ENCODE peak calls at places on chromosomes 16 and 17, in nine cellular contexts. One of them, this sample, is unnamed.

GRCh38 chr16:12559714-12560113 is 244.0 kb downstream of the CPPED1 start:
- DNase-seq in astrocyte of the hippocampus: no peak
- DNase-seq in left ventricle myocardium inferior: no peak
- DNase-seq in stimulated activated CD8-positive, alpha-beta memory T cell treated with anti-CD3 and anti-CD28 coated beads, Interleukin-15, amount 100 ng/mL, for 4 hours: no peak
- DNase-seq in T-helper 9 cell: no peak
- DNase-seq in OCI-LY7: no peak
- DNase-seq in stimulated activated CD4-positive, alpha-beta T cell treated with anti-CD3 and anti-CD28 coated beads, Interleukin-12 subunit alpha, Interleukin-12 subunit beta, amount 100 ng/mL, for 48 hours: no peak
- DNase-seq in retinal pigment epithelial cell: no peak
- DNase-seq in body of pancreas: no peak
- DNase-seq in this sample: no peak

GRCh38 chr17:49548051-49548505 is 27.6 kb upstream of the NXPH3 start:
- DNase-seq in astrocyte of the hippocampus: no peak
- DNase-seq in T-helper 9 cell: no peak
- DNase-seq in stimulated activated CD4-positive, alpha-beta T cell treated with anti-CD3 and anti-CD28 coated beads, Interleukin-12 subunit alpha, Interleukin-12 subunit beta, amount 100 ng/mL, for 48 hours: no peak
- DNase-seq in stimulated activated CD8-positive, alpha-beta memory T cell treated with anti-CD3 and anti-CD28 coated beads, Interleukin-15, amount 100 ng/mL, for 4 hours: no peak
- DNase-seq in OCI-LY7: no peak
- DNase-seq in retinal pigment epithelial cell: no peak
- DNase-seq in body of pancreas: no peak
- DNase-seq in left ventricle myocardium inferior: peak; percentile 45
- DNase-seq in this sample: no peak

GRCh38 chr17:30093463-30094147 is 23.0 kb upstream of the NSRP1 start:
- DNase-seq in left ventricle myocardium inferior: no peak
- DNase-seq in T-helper 9 cell: peak; percentile 23
- DNase-seq in stimulated activated CD8-positive, alpha-beta memory T cell treated with anti-CD3 and anti-CD28 coated beads, Interleukin-15, amount 100 ng/mL, for 4 hours: no peak
- DNase-seq in body of pancreas: peak; percentile 37
- DNase-seq in astrocyte of the hippocampus: peak; percentile 83
- DNase-seq in retinal pigment epithelial cell: no peak
- DNase-seq in stimulated activated CD4-positive, alpha-beta T cell treated with anti-CD3 and anti-CD28 coated beads, Interleukin-12 subunit alpha, Interleukin-12 subunit beta, amount 100 ng/mL, for 48 hours: peak; percentile 14
- DNase-seq in OCI-LY7: peak; percentile 63
- DNase-seq in this sample: peak; percentile 22

GRCh38 chr16:46650224-46650623 is 29.0 kb upstream of the SHCBP1 start:
- DNase-seq in stimulated activated CD4-positive, alpha-beta T cell treated with anti-CD3 and anti-CD28 coated beads, Interleukin-12 subunit alpha, Interleukin-12 subunit beta, amount 100 ng/mL, for 48 hours: no peak
- DNase-seq in T-helper 9 cell: no peak
- DNase-seq in retinal pigment epithelial cell: no peak
- DNase-seq in stimulated activated CD8-positive, alpha-beta memory T cell treated with anti-CD3 and anti-CD28 coated beads, Interleukin-15, amount 100 ng/mL, for 4 hours: no peak
- DNase-seq in astrocyte of the hippocampus: no peak
- DNase-seq in OCI-LY7: no peak
- DNase-seq in body of pancreas: no peak
- DNase-seq in left ventricle myocardium inferior: no peak
- DNase-seq in this sample: no peak

GRCh38 chr17:77865109-77865611 is 93.3 kb upstream of the TNRC6C start:
- DNase-seq in T-helper 9 cell: no peak
- DNase-seq in astrocyte of the hippocampus: no peak
- DNase-seq in OCI-LY7: no peak
- DNase-seq in stimulated activated CD4-positive, alpha-beta T cell treated with anti-CD3 and anti-CD28 coated beads, Interleukin-12 subunit alpha, Interleukin-12 subunit beta, amount 100 ng/mL, for 48 hours: no peak
- DNase-seq in left ventricle myocardium inferior: no peak
- DNase-seq in body of pancreas: no peak
- DNase-seq in stimulated activated CD8-positive, alpha-beta memory T cell treated with anti-CD3 and anti-CD28 coated beads, Interleukin-15, amount 100 ng/mL, for 4 hours: no peak
- DNase-seq in retinal pigment epithelial cell: no peak
- DNase-seq in this sample: no peak

GRCh38 chr17:32283745-32284207 is 18.1 kb downstream of the RHBDL3 start:
- DNase-seq in T-helper 9 cell: no peak
- DNase-seq in stimulated activated CD8-positive, alpha-beta memory T cell treated with anti-CD3 and anti-CD28 coated beads, Interleukin-15, amount 100 ng/mL, for 4 hours: no peak
- DNase-seq in retinal pigment epithelial cell: no peak
- DNase-seq in astrocyte of the hippocampus: peak; percentile 54
- DNase-seq in body of pancreas: no peak
- DNase-seq in left ventricle myocardium inferior: no peak
- DNase-seq in OCI-LY7: no peak
- DNase-seq in stimulated activated CD4-positive, alpha-beta T cell treated with anti-CD3 and anti-CD28 coated beads, Interleukin-12 subunit alpha, Interleukin-12 subunit beta, amount 100 ng/mL, for 48 hours: no peak
- DNase-seq in this sample: no peak

GRCh38 chr17:72618018-72618509 is 474.4 kb downstream of the SLC39A11 start:
- DNase-seq in OCI-LY7: no peak
- DNase-seq in body of pancreas: peak; percentile 47
- DNase-seq in stimulated activated CD4-positive, alpha-beta T cell treated with anti-CD3 and anti-CD28 coated beads, Interleukin-12 subunit alpha, Interleukin-12 subunit beta, amount 100 ng/mL, for 48 hours: no peak
- DNase-seq in T-helper 9 cell: peak; percentile 17
- DNase-seq in stimulated activated CD8-positive, alpha-beta memory T cell treated with anti-CD3 and anti-CD28 coated beads, Interleukin-15, amount 100 ng/mL, for 4 hours: no peak
- DNase-seq in left ventricle myocardium inferior: no peak
- DNase-seq in retinal pigment epithelial cell: no peak
- DNase-seq in astrocyte of the hippocampus: no peak
- DNase-seq in this sample: peak; percentile 5

GRCh38 chr16:23155445-23156049 is 6.3 kb upstream of the USP31 start:
- DNase-seq in stimulated activated CD8-positive, alpha-beta memory T cell treated with anti-CD3 and anti-CD28 coated beads, Interleukin-15, amount 100 ng/mL, for 4 hours: no peak
- DNase-seq in stimulated activated CD4-positive, alpha-beta T cell treated with anti-CD3 and anti-CD28 coated beads, Interleukin-12 subunit alpha, Interleukin-12 subunit beta, amount 100 ng/mL, for 48 hours: no peak
- DNase-seq in retinal pigment epithelial cell: no peak
- DNase-seq in astrocyte of the hippocampus: no peak
- DNase-seq in OCI-LY7: peak; percentile 45
- DNase-seq in T-helper 9 cell: no peak
- DNase-seq in left ventricle myocardium inferior: no peak
- DNase-seq in body of pancreas: peak; percentile 52
- DNase-seq in this sample: no peak

GRCh38 chr17:27888945-27889344 is 4.2 kb downstream of the LYRM9 start:
- DNase-seq in stimulated activated CD8-positive, alpha-beta memory T cell treated with anti-CD3 and anti-CD28 coated beads, Interleukin-15, amount 100 ng/mL, for 4 hours: no peak
- DNase-seq in OCI-LY7: no peak
- DNase-seq in astrocyte of the hippocampus: peak; percentile 57
- DNase-seq in body of pancreas: peak; percentile 67
- DNase-seq in left ventricle myocardium inferior: no peak
- DNase-seq in stimulated activated CD4-positive, alpha-beta T cell treated with anti-CD3 and anti-CD28 coated beads, Interleukin-12 subunit alpha, Interleukin-12 subunit beta, amount 100 ng/mL, for 48 hours: no peak
- DNase-seq in retinal pigment epithelial cell: peak; percentile 58
- DNase-seq in T-helper 9 cell: no peak
- DNase-seq in this sample: no peak

GRCh38 chr17:4788807-4789700 is at the start of gene GLTPD2:
- DNase-seq in T-helper 9 cell: no peak
- DNase-seq in stimulated activated CD8-positive, alpha-beta memory T cell treated with anti-CD3 and anti-CD28 coated beads, Interleukin-15, amount 100 ng/mL, for 4 hours: no peak
- DNase-seq in left ventricle myocardium inferior: no peak
- DNase-seq in retinal pigment epithelial cell: no peak
- DNase-seq in astrocyte of the hippocampus: peak; percentile 32
- DNase-seq in body of pancreas: peak; percentile 19
- DNase-seq in stimulated activated CD4-positive, alpha-beta T cell treated with anti-CD3 and anti-CD28 coated beads, Interleukin-12 subunit alpha, Interleukin-12 subunit beta, amount 100 ng/mL, for 48 hours: no peak
- DNase-seq in OCI-LY7: no peak
- DNase-seq in this sample: no peak

GRCh38 chr16:6160303-6160702 is 1062.7 kb upstream of the EEF2KMT start:
- DNase-seq in T-helper 9 cell: no peak
- DNase-seq in stimulated activated CD8-positive, alpha-beta memory T cell treated with anti-CD3 and anti-CD28 coated beads, Interleukin-15, amount 100 ng/mL, for 4 hours: no peak
- DNase-seq in body of pancreas: no peak
- DNase-seq in astrocyte of the hippocampus: no peak
- DNase-seq in stimulated activated CD4-positive, alpha-beta T cell treated with anti-CD3 and anti-CD28 coated beads, Interleukin-12 subunit alpha, Interleukin-12 subunit beta, amount 100 ng/mL, for 48 hours: no peak
- DNase-seq in left ventricle myocardium inferior: no peak
- DNase-seq in OCI-LY7: no peak
- DNase-seq in retinal pigment epithelial cell: no peak
- DNase-seq in this sample: no peak

GRCh38 chr17:63698886-63699637 is 863 bp downstream of the LIMD2 start:
- DNase-seq in stimulated activated CD8-positive, alpha-beta memory T cell treated with anti-CD3 and anti-CD28 coated beads, Interleukin-15, amount 100 ng/mL, for 4 hours: peak; percentile 75
- DNase-seq in body of pancreas: no peak
- DNase-seq in astrocyte of the hippocampus: peak; percentile 66
- DNase-seq in OCI-LY7: peak; percentile 95
- DNase-seq in stimulated activated CD4-positive, alpha-beta T cell treated with anti-CD3 and anti-CD28 coated beads, Interleukin-12 subunit alpha, Interleukin-12 subunit beta, amount 100 ng/mL, for 48 hours: peak; percentile 54
- DNase-seq in left ventricle myocardium inferior: peak; percentile 58
- DNase-seq in retinal pigment epithelial cell: no peak
- DNase-seq in T-helper 9 cell: peak; percentile 77
- DNase-seq in this sample: peak; percentile 71

GRCh38 chr17:71724339-71724738 is 396.5 kb upstream of the SOX9 start:
- DNase-seq in body of pancreas: no peak
- DNase-seq in OCI-LY7: no peak
- DNase-seq in T-helper 9 cell: no peak
- DNase-seq in stimulated activated CD4-positive, alpha-beta T cell treated with anti-CD3 and anti-CD28 coated beads, Interleukin-12 subunit alpha, Interleukin-12 subunit beta, amount 100 ng/mL, for 48 hours: no peak
- DNase-seq in stimulated activated CD8-positive, alpha-beta memory T cell treated with anti-CD3 and anti-CD28 coated beads, Interleukin-15, amount 100 ng/mL, for 4 hours: no peak
- DNase-seq in retinal pigment epithelial cell: no peak
- DNase-seq in astrocyte of the hippocampus: no peak
- DNase-seq in left ventricle myocardium inferior: no peak
- DNase-seq in this sample: no peak

GRCh38 chr17:38883592-38884526 is 14.0 kb downstream of the LASP1 start:
- DNase-seq in retinal pigment epithelial cell: no peak
- DNase-seq in left ventricle myocardium inferior: no peak
- DNase-seq in OCI-LY7: no peak
- DNase-seq in T-helper 9 cell: no peak
- DNase-seq in stimulated activated CD8-positive, alpha-beta memory T cell treated with anti-CD3 and anti-CD28 coated beads, Interleukin-15, amount 100 ng/mL, for 4 hours: no peak
- DNase-seq in astrocyte of the hippocampus: peak; percentile 83
- DNase-seq in stimulated activated CD4-positive, alpha-beta T cell treated with anti-CD3 and anti-CD28 coated beads, Interleukin-12 subunit alpha, Interleukin-12 subunit beta, amount 100 ng/mL, for 48 hours: no peak
- DNase-seq in body of pancreas: no peak
- DNase-seq in this sample: no peak

GRCh38 chr17:79089720-79090502 is 15.3 kb downstream of the ENGASE start:
- DNase-seq in retinal pigment epithelial cell: no peak
- DNase-seq in left ventricle myocardium inferior: no peak
- DNase-seq in OCI-LY7: no peak
- DNase-seq in astrocyte of the hippocampus: no peak
- DNase-seq in T-helper 9 cell: no peak
- DNase-seq in body of pancreas: no peak
- DNase-seq in stimulated activated CD4-positive, alpha-beta T cell treated with anti-CD3 and anti-CD28 coated beads, Interleukin-12 subunit alpha, Interleukin-12 subunit beta, amount 100 ng/mL, for 48 hours: no peak
- DNase-seq in stimulated activated CD8-positive, alpha-beta memory T cell treated with anti-CD3 and anti-CD28 coated beads, Interleukin-15, amount 100 ng/mL, for 4 hours: no peak
- DNase-seq in this sample: no peak

GRCh38 chr16:3022208-3022696 is 1.5 kb downstream of the HCFC1R1 start:
- DNase-seq in T-helper 9 cell: peak; percentile 70
- DNase-seq in OCI-LY7: no peak
- DNase-seq in stimulated activated CD8-positive, alpha-beta memory T cell treated with anti-CD3 and anti-CD28 coated beads, Interleukin-15, amount 100 ng/mL, for 4 hours: peak; percentile 79
- DNase-seq in retinal pigment epithelial cell: peak; percentile 90
- DNase-seq in stimulated activated CD4-positive, alpha-beta T cell treated with anti-CD3 and anti-CD28 coated beads, Interleukin-12 subunit alpha, Interleukin-12 subunit beta, amount 100 ng/mL, for 48 hours: peak; percentile 87
- DNase-seq in astrocyte of the hippocampus: peak; percentile 98
- DNase-seq in left ventricle myocardium inferior: peak; percentile 88
- DNase-seq in body of pancreas: peak; percentile 92
- DNase-seq in this sample: peak; percentile 86

GRCh38 chr17:74180336-74180735 is 23.1 kb upstream of the RPL38 start:
- DNase-seq in stimulated activated CD4-positive, alpha-beta T cell treated with anti-CD3 and anti-CD28 coated beads, Interleukin-12 subunit alpha, Interleukin-12 subunit beta, amount 100 ng/mL, for 48 hours: no peak
- DNase-seq in left ventricle myocardium inferior: no peak
- DNase-seq in stimulated activated CD8-positive, alpha-beta memory T cell treated with anti-CD3 and anti-CD28 coated beads, Interleukin-15, amount 100 ng/mL, for 4 hours: no peak
- DNase-seq in retinal pigment epithelial cell: no peak
- DNase-seq in OCI-LY7: no peak
- DNase-seq in astrocyte of the hippocampus: no peak
- DNase-seq in T-helper 9 cell: no peak
- DNase-seq in body of pancreas: no peak
- DNase-seq in this sample: no peak

GRCh38 chr16:88881090-88881580 is 14.7 kb upstream of the PABPN1L start:
- DNase-seq in stimulated activated CD4-positive, alpha-beta T cell treated with anti-CD3 and anti-CD28 coated beads, Interleukin-12 subunit alpha, Interleukin-12 subunit beta, amount 100 ng/mL, for 48 hours: no peak
- DNase-seq in body of pancreas: no peak
- DNase-seq in retinal pigment epithelial cell: no peak
- DNase-seq in left ventricle myocardium inferior: no peak
- DNase-seq in T-helper 9 cell: no peak
- DNase-seq in astrocyte of the hippocampus: peak; percentile 26
- DNase-seq in stimulated activated CD8-positive, alpha-beta memory T cell treated with anti-CD3 and anti-CD28 coated beads, Interleukin-15, amount 100 ng/mL, for 4 hours: no peak
- DNase-seq in OCI-LY7: no peak
- DNase-seq in this sample: no peak

GRCh38 chr17:7133424-7133823 is 18.8 kb upstream of the ASGR2 start:
- DNase-seq in body of pancreas: no peak
- DNase-seq in retinal pigment epithelial cell: no peak
- DNase-seq in T-helper 9 cell: peak; percentile 10
- DNase-seq in OCI-LY7: peak; percentile 46
- DNase-seq in stimulated activated CD4-positive, alpha-beta T cell treated with anti-CD3 and anti-CD28 coated beads, Interleukin-12 subunit alpha, Interleukin-12 subunit beta, amount 100 ng/mL, for 48 hours: peak; percentile 12
- DNase-seq in left ventricle myocardium inferior: peak; percentile 39
- DNase-seq in stimulated activated CD8-positive, alpha-beta memory T cell treated with anti-CD3 and anti-CD28 coated beads, Interleukin-15, amount 100 ng/mL, for 4 hours: peak; percentile 54
- DNase-seq in astrocyte of the hippocampus: no peak
- DNase-seq in this sample: peak; percentile 24

GRCh38 chr17:55962931-55963378 is 190.3 kb upstream of the ANKFN1 start:
- DNase-seq in retinal pigment epithelial cell: no peak
- DNase-seq in body of pancreas: no peak
- DNase-seq in stimulated activated CD4-positive, alpha-beta T cell treated with anti-CD3 and anti-CD28 coated beads, Interleukin-12 subunit alpha, Interleukin-12 subunit beta, amount 100 ng/mL, for 48 hours: no peak
- DNase-seq in stimulated activated CD8-positive, alpha-beta memory T cell treated with anti-CD3 and anti-CD28 coated beads, Interleukin-15, amount 100 ng/mL, for 4 hours: no peak
- DNase-seq in T-helper 9 cell: no peak
- DNase-seq in left ventricle myocardium inferior: peak; percentile 20
- DNase-seq in OCI-LY7: no peak
- DNase-seq in astrocyte of the hippocampus: peak; percentile 11
- DNase-seq in this sample: no peak

GRCh38 chr16:86049641-86050040 is 150.7 kb downstream of the IRF8 start:
- DNase-seq in astrocyte of the hippocampus: no peak
- DNase-seq in T-helper 9 cell: no peak
- DNase-seq in stimulated activated CD4-positive, alpha-beta T cell treated with anti-CD3 and anti-CD28 coated beads, Interleukin-12 subunit alpha, Interleukin-12 subunit beta, amount 100 ng/mL, for 48 hours: no peak
- DNase-seq in body of pancreas: no peak
- DNase-seq in retinal pigment epithelial cell: no peak
- DNase-seq in left ventricle myocardium inferior: no peak
- DNase-seq in stimulated activated CD8-positive, alpha-beta memory T cell treated with anti-CD3 and anti-CD28 coated beads, Interleukin-15, amount 100 ng/mL, for 4 hours: no peak
- DNase-seq in OCI-LY7: no peak
- DNase-seq in this sample: no peak

GRCh38 chr17:45394913-45395568 is 37.6 kb downstream of the ARHGAP27 start:
- DNase-seq in retinal pigment epithelial cell: peak; percentile 46
- DNase-seq in T-helper 9 cell: no peak
- DNase-seq in left ventricle myocardium inferior: peak; percentile 54
- DNase-seq in OCI-LY7: peak; percentile 60
- DNase-seq in body of pancreas: peak; percentile 65
- DNase-seq in astrocyte of the hippocampus: peak; percentile 91
- DNase-seq in stimulated activated CD4-positive, alpha-beta T cell treated with anti-CD3 and anti-CD28 coated beads, Interleukin-12 subunit alpha, Interleukin-12 subunit beta, amount 100 ng/mL, for 48 hours: peak; percentile 26
- DNase-seq in stimulated activated CD8-positive, alpha-beta memory T cell treated with anti-CD3 and anti-CD28 coated beads, Interleukin-15, amount 100 ng/mL, for 4 hours: no peak
- DNase-seq in this sample: peak; percentile 21

GRCh38 chr17:69525920-69526841 is 111.7 kb downstream of the MAP2K6 start:
- DNase-seq in body of pancreas: peak; percentile 53
- DNase-seq in left ventricle myocardium inferior: peak; percentile 18
- DNase-seq in astrocyte of the hippocampus: peak; percentile 84
- DNase-seq in T-helper 9 cell: no peak
- DNase-seq in stimulated activated CD8-positive, alpha-beta memory T cell treated with anti-CD3 and anti-CD28 coated beads, Interleukin-15, amount 100 ng/mL, for 4 hours: no peak
- DNase-seq in retinal pigment epithelial cell: peak; percentile 69
- DNase-seq in OCI-LY7: peak; percentile 72
- DNase-seq in stimulated activated CD4-positive, alpha-beta T cell treated with anti-CD3 and anti-CD28 coated beads, Interleukin-12 subunit alpha, Interleukin-12 subunit beta, amount 100 ng/mL, for 48 hours: no peak
- DNase-seq in this sample: no peak

GRCh38 chr16:55390838-55391237 is 66.8 kb downstream of the IRX6 start:
- DNase-seq in T-helper 9 cell: no peak
- DNase-seq in OCI-LY7: no peak
- DNase-seq in retinal pigment epithelial cell: no peak
- DNase-seq in body of pancreas: no peak
- DNase-seq in left ventricle myocardium inferior: no peak
- DNase-seq in stimulated activated CD4-positive, alpha-beta T cell treated with anti-CD3 and anti-CD28 coated beads, Interleukin-12 subunit alpha, Interleukin-12 subunit beta, amount 100 ng/mL, for 48 hours: no peak
- DNase-seq in astrocyte of the hippocampus: no peak
- DNase-seq in stimulated activated CD8-positive, alpha-beta memory T cell treated with anti-CD3 and anti-CD28 coated beads, Interleukin-15, amount 100 ng/mL, for 4 hours: no peak
- DNase-seq in this sample: no peak

GRCh38 chr17:7220593-7221280 is 999 bp downstream of the ACADVL start:
- DNase-seq in T-helper 9 cell: peak; percentile 40
- DNase-seq in OCI-LY7: peak; percentile 74
- DNase-seq in body of pancreas: peak; percentile 74
- DNase-seq in retinal pigment epithelial cell: no peak
- DNase-seq in astrocyte of the hippocampus: peak; percentile 80
- DNase-seq in left ventricle myocardium inferior: no peak
- DNase-seq in stimulated activated CD8-positive, alpha-beta memory T cell treated with anti-CD3 and anti-CD28 coated beads, Interleukin-15, amount 100 ng/mL, for 4 hours: no peak
- DNase-seq in stimulated activated CD4-positive, alpha-beta T cell treated with anti-CD3 and anti-CD28 coated beads, Interleukin-12 subunit alpha, Interleukin-12 subunit beta, amount 100 ng/mL, for 48 hours: peak; percentile 45
- DNase-seq in this sample: no peak

GRCh38 chr16:24543949-24544348 is 4.6 kb downstream of the RBBP6 start:
- DNase-seq in body of pancreas: no peak
- DNase-seq in T-helper 9 cell: no peak
- DNase-seq in retinal pigment epithelial cell: no peak
- DNase-seq in left ventricle myocardium inferior: no peak
- DNase-seq in astrocyte of the hippocampus: no peak
- DNase-seq in stimulated activated CD8-positive, alpha-beta memory T cell treated with anti-CD3 and anti-CD28 coated beads, Interleukin-15, amount 100 ng/mL, for 4 hours: no peak
- DNase-seq in stimulated activated CD4-positive, alpha-beta T cell treated with anti-CD3 and anti-CD28 coated beads, Interleukin-12 subunit alpha, Interleukin-12 subunit beta, amount 100 ng/mL, for 48 hours: no peak
- DNase-seq in OCI-LY7: peak; percentile 55
- DNase-seq in this sample: no peak

GRCh38 chr17:55391244-55391757 is 30.3 kb downstream of the MMD start:
- DNase-seq in OCI-LY7: no peak
- DNase-seq in retinal pigment epithelial cell: no peak
- DNase-seq in body of pancreas: no peak
- DNase-seq in astrocyte of the hippocampus: no peak
- DNase-seq in left ventricle myocardium inferior: no peak
- DNase-seq in stimulated activated CD4-positive, alpha-beta T cell treated with anti-CD3 and anti-CD28 coated beads, Interleukin-12 subunit alpha, Interleukin-12 subunit beta, amount 100 ng/mL, for 48 hours: no peak
- DNase-seq in stimulated activated CD8-positive, alpha-beta memory T cell treated with anti-CD3 and anti-CD28 coated beads, Interleukin-15, amount 100 ng/mL, for 4 hours: no peak
- DNase-seq in T-helper 9 cell: no peak
- DNase-seq in this sample: no peak

GRCh38 chr17:76140661-76141211 is 309 bp downstream of the FOXJ1 start:
- DNase-seq in stimulated activated CD4-positive, alpha-beta T cell treated with anti-CD3 and anti-CD28 coated beads, Interleukin-12 subunit alpha, Interleukin-12 subunit beta, amount 100 ng/mL, for 48 hours: no peak
- DNase-seq in body of pancreas: no peak
- DNase-seq in retinal pigment epithelial cell: no peak
- DNase-seq in OCI-LY7: no peak
- DNase-seq in T-helper 9 cell: no peak
- DNase-seq in stimulated activated CD8-positive, alpha-beta memory T cell treated with anti-CD3 and anti-CD28 coated beads, Interleukin-15, amount 100 ng/mL, for 4 hours: no peak
- DNase-seq in astrocyte of the hippocampus: no peak
- DNase-seq in left ventricle myocardium inferior: no peak
- DNase-seq in this sample: no peak

GRCh38 chr16:979859-980594 is 1.5 kb upstream of the SOX8 start:
- DNase-seq in astrocyte of the hippocampus: no peak
- DNase-seq in OCI-LY7: peak; percentile 29
- DNase-seq in T-helper 9 cell: no peak
- DNase-seq in body of pancreas: no peak
- DNase-seq in stimulated activated CD8-positive, alpha-beta memory T cell treated with anti-CD3 and anti-CD28 coated beads, Interleukin-15, amount 100 ng/mL, for 4 hours: no peak
- DNase-seq in stimulated activated CD4-positive, alpha-beta T cell treated with anti-CD3 and anti-CD28 coated beads, Interleukin-12 subunit alpha, Interleukin-12 subunit beta, amount 100 ng/mL, for 48 hours: no peak
- DNase-seq in left ventricle myocardium inferior: no peak
- DNase-seq in retinal pigment epithelial cell: no peak
- DNase-seq in this sample: no peak

GRCh38 chr17:37068266-37068665 is 119.5 kb downstream of the AATF start:
- DNase-seq in body of pancreas: no peak
- DNase-seq in stimulated activated CD4-positive, alpha-beta T cell treated with anti-CD3 and anti-CD28 coated beads, Interleukin-12 subunit alpha, Interleukin-12 subunit beta, amount 100 ng/mL, for 48 hours: no peak
- DNase-seq in stimulated activated CD8-positive, alpha-beta memory T cell treated with anti-CD3 and anti-CD28 coated beads, Interleukin-15, amount 100 ng/mL, for 4 hours: no peak
- DNase-seq in retinal pigment epithelial cell: no peak
- DNase-seq in OCI-LY7: no peak
- DNase-seq in astrocyte of the hippocampus: no peak
- DNase-seq in left ventricle myocardium inferior: no peak
- DNase-seq in T-helper 9 cell: no peak
- DNase-seq in this sample: no peak

GRCh38 chr17:81309140-81309858 is 14.2 kb upstream of the SLC38A10 start:
- DNase-seq in stimulated activated CD4-positive, alpha-beta T cell treated with anti-CD3 and anti-CD28 coated beads, Interleukin-12 subunit alpha, Interleukin-12 subunit beta, amount 100 ng/mL, for 48 hours: peak; percentile 42
- DNase-seq in left ventricle myocardium inferior: peak; percentile 93
- DNase-seq in stimulated activated CD8-positive, alpha-beta memory T cell treated with anti-CD3 and anti-CD28 coated beads, Interleukin-15, amount 100 ng/mL, for 4 hours: no peak
- DNase-seq in T-helper 9 cell: no peak
- DNase-seq in body of pancreas: peak; percentile 84
- DNase-seq in retinal pigment epithelial cell: no peak
- DNase-seq in OCI-LY7: no peak
- DNase-seq in astrocyte of the hippocampus: peak; percentile 68
- DNase-seq in this sample: peak; percentile 30